ENCODE peak calls at places on chromosome 20, in four cellular contexts. E is fibroblast of mammary gland, Y is osteoblast, J is AG09309. I is an unnamed sample.
A peak's percentile ranks its signal among the peaks of the same experiment; 100 is the strongest.

GRCh38 chr20:43665466-43666176 is 1.3 kb upstream of the MYBL2 start:
- DNase-seq in E (no peak), Y (no peak), J (no peak), I (no peak)

GRCh38 chr20:35318502-35319157 is 26.4 kb upstream of the FAM83C start:
- DNase-seq in E (peak; percentile 82), Y (peak; percentile 59), J (no peak), I (peak; percentile 71)

GRCh38 chr20:50133474-50134217 is 19.9 kb downstream of the PEDS1 start:
- DNase-seq in E (no peak), Y (no peak), J (no peak), I (no peak)

GRCh38 chr20:48275325-48275724 is 490.0 kb upstream of the SULF2 start:
- DNase-seq in E (peak; percentile 41), Y (no peak), J (no peak), I (no peak)

GRCh38 chr20:991850-992249 is 10.3 kb downstream of the RSPO4 start:
- DNase-seq in E (no peak), Y (no peak), J (no peak), I (no peak)

GRCh38 chr20:12455152-12455551 is 537.5 kb downstream of the BTBD3 start:
- DNase-seq in E (no peak), Y (no peak), J (no peak), I (no peak)

GRCh38 chr20:64083380-64084208 is 604 bp downstream of the LKAAEAR1 start:
- DNase-seq in E (peak; percentile 63), Y (peak; percentile 98), J (no peak), I (peak; percentile 72)

GRCh38 chr20:18443841-18444240 is 23.0 kb downstream of the DZANK1 start:
- DNase-seq in E (peak; percentile 8), Y (no peak), J (no peak), I (peak; percentile 8)

GRCh38 chr20:58797371-58798050 is 53.2 kb downstream of the GNAS-AS1 start:
- DNase-seq in E (no peak), Y (no peak), J (no peak), I (no peak)

GRCh38 chr20:36110936-36111445 is 43.5 kb upstream of the EPB41L1 start:
- DNase-seq in E (no peak), Y (no peak), J (no peak), I (no peak)

GRCh38 chr20:19735446-19735845 is 22.6 kb upstream of the RIN2 start:
- DNase-seq in E (peak; percentile 91), Y (peak; percentile 87), J (peak; percentile 67), I (peak; percentile 92)

GRCh38 chr20:44073011-44073674 is 113.8 kb downstream of the JPH2 start:
- DNase-seq in E (no peak), Y (no peak), J (no peak), I (no peak)

GRCh38 chr20:54011352-54011751 is 59.0 kb downstream of the BCAS1 start:
- DNase-seq in E (no peak), Y (no peak), J (no peak), I (no peak)

GRCh38 chr20:37245671-37246237 is 15.9 kb downstream of the GHRH start:
- DNase-seq in E (no peak), Y (no peak), J (no peak), I (no peak)

GRCh38 chr20:10090588-10091166 is 55.9 kb downstream of the ANKEF1 start:
- DNase-seq in E (peak; percentile 71), Y (no peak), J (peak; percentile 16), I (peak; percentile 72)

GRCh38 chr20:51800769-51801219 is 1.5 kb downstream of the SALL4 start:
- DNase-seq in E (no peak), Y (peak; percentile 85), J (no peak), I (peak; percentile 7)

GRCh38 chr20:21707999-21708737 is 2.7 kb downstream of the PAX1 start:
- DNase-seq in E (no peak), Y (peak; percentile 72), J (no peak), I (no peak)

GRCh38 chr20:31675828-31676533 is 38.3 kb downstream of the COX4I2 start:
- DNase-seq in E (peak; percentile 80), Y (no peak), J (no peak), I (peak; percentile 71)

GRCh38 chr20:32929162-32929561 is 70.4 kb downstream of the EFCAB8 start:
- DNase-seq in E (no peak), Y (no peak), J (no peak), I (no peak)

GRCh38 chr20:58010666-58011065 is 217.8 kb downstream of the ANKRD60 start:
- DNase-seq in E (no peak), Y (no peak), J (no peak), I (no peak)

GRCh38 chr20:38764563-38765355 is 16.5 kb downstream of the ACTR5 start:
- DNase-seq in E (peak; percentile 91), Y (peak; percentile 92), J (peak; percentile 67), I (peak; percentile 83)

GRCh38 chr20:38760978-38761377 is 12.7 kb downstream of the ACTR5 start:
- DNase-seq in E (no peak), Y (no peak), J (no peak), I (no peak)

GRCh38 chr20:38766071-38766470 is 17.8 kb downstream of the ACTR5 start:
- DNase-seq in E (no peak), Y (no peak), J (no peak), I (no peak)

GRCh38 chr20:38762174-38762573 is 13.9 kb downstream of the ACTR5 start:
- DNase-seq in E (no peak), Y (no peak), J (no peak), I (no peak)

GRCh38 chr20:38763616-38764015 is 15.4 kb downstream of the ACTR5 start:
- DNase-seq in E (no peak), Y (peak; percentile 42), J (no peak), I (no peak)
- H3K4me3 ChIP-seq in E (no peak overlapping the region), Y (no peak overlapping the region), J (no peak overlapping the region), I (no peak overlapping the region)

DNA sequence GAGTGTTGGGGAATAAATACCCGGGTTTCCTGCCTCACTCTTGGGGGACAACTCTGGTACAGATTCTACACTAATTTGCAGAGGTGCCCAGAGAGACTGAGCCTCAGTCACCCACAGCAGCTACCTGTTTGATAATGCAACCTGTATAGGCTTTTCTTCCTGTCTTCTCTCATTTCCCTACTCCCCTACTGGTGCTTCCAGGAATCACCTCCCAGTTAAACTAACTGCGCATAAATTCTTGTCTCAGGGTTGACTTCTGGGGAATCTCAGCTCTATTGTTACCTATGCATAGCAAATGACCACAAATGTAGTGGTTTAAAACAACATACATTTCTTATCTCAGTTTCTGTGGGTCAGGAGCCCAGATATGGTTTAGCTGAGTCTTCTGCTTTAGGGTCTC is 11.3 kb downstream of the OCSTAMP start:
- DNase-seq in E (no peak), Y (no peak), J (no peak), I (no peak)
- TF ChIP-seq CTCF in E (peak; percentile 21), Y (peak; percentile 11), J (no peak), I (peak; percentile 5)

GRCh38 chr20:46485431-46485830 is 27.9 kb downstream of the ZNF334 start:
- DNase-seq in E (no peak), Y (no peak), J (no peak), I (no peak)
- H3K4me3 ChIP-seq in E (no peak overlapping the region), Y (no peak overlapping the region), J (no peak overlapping the region), I (no peak overlapping the region)

DNA sequence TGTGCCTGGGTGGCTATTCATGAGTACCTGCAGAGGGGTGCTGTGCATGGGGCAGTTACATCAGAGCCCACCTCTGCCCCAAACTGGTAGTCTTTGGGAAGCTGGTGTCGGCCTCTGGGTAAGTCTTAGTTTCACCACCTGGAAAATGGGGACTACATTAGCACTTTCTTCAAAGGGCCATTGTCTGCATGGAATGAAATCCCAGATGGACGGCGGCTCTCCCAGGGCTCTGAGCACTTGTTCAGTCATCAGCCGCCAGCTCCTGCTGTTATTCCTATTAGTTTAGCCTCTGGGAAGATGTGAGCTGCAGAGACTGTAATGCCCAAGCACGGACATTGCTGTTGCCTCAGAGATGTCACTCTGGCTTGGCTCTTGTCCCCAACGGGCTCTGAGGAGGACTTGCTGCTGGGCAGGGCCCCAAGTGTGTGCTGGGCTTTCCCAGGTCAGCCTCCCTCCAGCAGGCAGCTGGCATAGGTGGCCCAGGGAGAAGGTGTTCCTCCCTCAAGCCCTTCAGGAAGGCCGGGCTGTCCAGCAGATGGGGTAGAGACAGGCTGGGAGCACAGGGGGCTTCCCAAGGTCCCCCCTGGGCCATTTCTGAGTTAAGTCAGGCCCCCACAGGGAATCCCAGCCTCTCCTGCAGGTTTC is 268.3 kb downstream of the TFAP2C start:
- DNase-seq in E (no peak), Y (no peak), J (no peak), I (no peak)
- TF ChIP-seq CTCF in E (no peak), Y (no peak), J (no peak), I (no peak)